ENCODE peak calls at places on chromosomes 4 and X, in seven cellular contexts. One of them, this sample, is unnamed.

GRCh38 chrX:85627363-85627762 is 247.9 kb upstream of the POF1B start:
- DNase-seq in GM12878: no peak
- DNase-seq in K562: peak
- DNase-seq in SK-N-SH: peak
- DNase-seq in HCT116: no peak
- DNase-seq in H1: no peak
- DNase-seq in HepG2: no peak
- DNase-seq in this sample: peak

GRCh38 chrX:10327651-10328050 is 170.9 kb downstream of the CLCN4 start:
- DNase-seq in SK-N-SH: no peak
- DNase-seq in HepG2: peak
- DNase-seq in HCT116: peak
- DNase-seq in H1: peak
- DNase-seq in GM12878: no peak
- DNase-seq in K562: no peak
- DNase-seq in this sample: no peak

GRCh38 chrX:15939737-15940136 is 85.1 kb upstream of the AP1S2 start:
- DNase-seq in H1: no peak
- DNase-seq in HCT116: no peak
- DNase-seq in K562: no peak
- DNase-seq in SK-N-SH: no peak
- DNase-seq in GM12878: no peak
- DNase-seq in HepG2: no peak
- DNase-seq in this sample: no peak

GRCh38 chr4:129322947-129323346 is 227.0 kb downstream of the C4orf33 start:
- DNase-seq in GM12878: no peak
- DNase-seq in HepG2: no peak
- DNase-seq in SK-N-SH: no peak
- DNase-seq in H1: no peak
- DNase-seq in HCT116: no peak
- DNase-seq in K562: no peak
- DNase-seq in this sample: no peak

GRCh38 chrX:71492086-71493065 is 40.5 kb upstream of the OGT start:
- DNase-seq in HepG2: no peak
- DNase-seq in GM12878: no peak
- DNase-seq in SK-N-SH: peak
- DNase-seq in K562: no peak
- DNase-seq in H1: no peak
- DNase-seq in HCT116: no peak
- DNase-seq in this sample: no peak

GRCh38 chrX:101415180-101416130 is 7.4 kb downstream of the HNRNPH2 start:
- DNase-seq in H1: no peak
- DNase-seq in K562: peak
- DNase-seq in HCT116: no peak
- DNase-seq in GM12878: peak
- DNase-seq in HepG2: peak
- DNase-seq in SK-N-SH: peak
- DNase-seq in this sample: peak

GRCh38 chr4:108738307-108738706 is 24.5 kb downstream of the ETNPPL start:
- DNase-seq in H1: no peak
- DNase-seq in HCT116: no peak
- DNase-seq in GM12878: no peak
- DNase-seq in K562: peak
- DNase-seq in SK-N-SH: no peak
- DNase-seq in HepG2: no peak
- DNase-seq in this sample: no peak

GRCh38 chr4:7808752-7809151 is 130.9 kb downstream of the AFAP1 start:
- DNase-seq in H1: no peak
- DNase-seq in SK-N-SH: no peak
- DNase-seq in GM12878: no peak
- DNase-seq in HepG2: no peak
- DNase-seq in HCT116: no peak
- DNase-seq in K562: no peak
- DNase-seq in this sample: no peak

GRCh38 chr4:184763150-184763780 is 29.4 kb upstream of the CENPU start:
- DNase-seq in GM12878: no peak
- DNase-seq in K562: no peak
- DNase-seq in HCT116: no peak
- DNase-seq in SK-N-SH: no peak
- DNase-seq in HepG2: no peak
- DNase-seq in H1: no peak
- DNase-seq in this sample: no peak

GRCh38 chr4:18733956-18734872 is 712.7 kb upstream of the LCORL start:
- DNase-seq in HepG2: no peak
- DNase-seq in SK-N-SH: no peak
- DNase-seq in GM12878: no peak
- DNase-seq in K562: no peak
- DNase-seq in H1: no peak
- DNase-seq in HCT116: no peak
- DNase-seq in this sample: no peak

GRCh38 chr4:7687796-7688195 is 251.9 kb downstream of the AFAP1 start:
- DNase-seq in HepG2: no peak
- DNase-seq in H1: no peak
- DNase-seq in SK-N-SH: no peak
- DNase-seq in K562: no peak
- DNase-seq in GM12878: no peak
- DNase-seq in HCT116: no peak
- DNase-seq in this sample: no peak

GRCh38 chr4:48913346-48913745 is 6.8 kb upstream of the OCIAD2 start:
- DNase-seq in H1: no peak
- DNase-seq in HepG2: no peak
- DNase-seq in SK-N-SH: no peak
- DNase-seq in K562: no peak
- DNase-seq in GM12878: no peak
- DNase-seq in HCT116: no peak
- DNase-seq in this sample: no peak

GRCh38 chr4:176584031-176584430 is 208.7 kb downstream of the VEGFC start:
- DNase-seq in K562: no peak
- DNase-seq in H1: no peak
- DNase-seq in GM12878: no peak
- DNase-seq in SK-N-SH: no peak
- DNase-seq in HepG2: no peak
- DNase-seq in HCT116: no peak
- DNase-seq in this sample: no peak

GRCh38 chr4:185016946-185017797 is 1.1 kb upstream of the HELT start:
- DNase-seq in GM12878: no peak
- DNase-seq in K562: no peak
- DNase-seq in H1: no peak
- DNase-seq in HepG2: no peak
- DNase-seq in SK-N-SH: no peak
- DNase-seq in HCT116: no peak
- DNase-seq in this sample: no peak

GRCh38 chrX:104270212-104270611 is 15.5 kb upstream of the ESX1 start:
- DNase-seq in SK-N-SH: no peak
- DNase-seq in GM12878: no peak
- DNase-seq in HCT116: no peak
- DNase-seq in H1: no peak
- DNase-seq in HepG2: no peak
- DNase-seq in K562: no peak
- DNase-seq in this sample: no peak

GRCh38 chr4:165715211-165715610 is 157.8 kb upstream of the TLL1 start:
- DNase-seq in H1: no peak
- DNase-seq in HCT116: no peak
- DNase-seq in HepG2: no peak
- DNase-seq in K562: no peak
- DNase-seq in SK-N-SH: no peak
- DNase-seq in GM12878: no peak
- DNase-seq in this sample: no peak

GRCh38 chr4:165175879-165176278 is 31.5 kb upstream of the KLHL2 start:
- DNase-seq in SK-N-SH: no peak
- DNase-seq in H1: no peak
- DNase-seq in HCT116: no peak
- DNase-seq in K562: no peak
- DNase-seq in GM12878: no peak
- DNase-seq in HepG2: no peak
- DNase-seq in this sample: no peak

GRCh38 chr4:102608190-102608589 is 107.0 kb downstream of the NFKB1 start:
- DNase-seq in K562: no peak
- DNase-seq in SK-N-SH: no peak
- DNase-seq in HepG2: no peak
- DNase-seq in HCT116: no peak
- DNase-seq in GM12878: no peak
- DNase-seq in H1: no peak
- DNase-seq in this sample: no peak

GRCh38 chrX:46576458-46576857 is 2.9 kb downstream of the CHST7 start:
- DNase-seq in SK-N-SH: no peak
- DNase-seq in H1: no peak
- DNase-seq in GM12878: no peak
- DNase-seq in HCT116: no peak
- DNase-seq in K562: no peak
- DNase-seq in HepG2: no peak
- DNase-seq in this sample: no peak

GRCh38 chr4:95547708-95548471 is 883 bp downstream of the UNC5C start:
- DNase-seq in K562: no peak
- DNase-seq in H1: peak
- DNase-seq in HepG2: no peak
- DNase-seq in HCT116: no peak
- DNase-seq in GM12878: no peak
- DNase-seq in SK-N-SH: no peak
- DNase-seq in this sample: peak

GRCh38 chr4:108377021-108377420 is 208.3 kb upstream of the LEF1 start:
- DNase-seq in HCT116: no peak
- DNase-seq in HepG2: no peak
- DNase-seq in GM12878: no peak
- DNase-seq in K562: no peak
- DNase-seq in SK-N-SH: no peak
- DNase-seq in H1: no peak
- DNase-seq in this sample: no peak

GRCh38 chr4:10099521-10100325 is 16.9 kb downstream of the WDR1 start:
- DNase-seq in HepG2: no peak
- DNase-seq in SK-N-SH: no peak
- DNase-seq in HCT116: no peak
- DNase-seq in GM12878: no peak
- DNase-seq in H1: no peak
- DNase-seq in K562: no peak
- DNase-seq in this sample: no peak

GRCh38 chr4:142547974-142548373 is 298.1 kb downstream of the INPP4B start:
- DNase-seq in H1: no peak
- DNase-seq in HCT116: no peak
- DNase-seq in HepG2: no peak
- DNase-seq in GM12878: no peak
- DNase-seq in SK-N-SH: no peak
- DNase-seq in K562: no peak
- DNase-seq in this sample: no peak
- TF ChIP-seq JUND in H1: no peak
- TF ChIP-seq JUND in HCT116: no peak
- TF ChIP-seq JUND in HepG2: no peak
- TF ChIP-seq JUND in GM12878: no peak
- TF ChIP-seq JUND in SK-N-SH: no peak
- TF ChIP-seq JUND in K562: no peak
- TF ChIP-seq JUND in this sample: no peak

DNA sequence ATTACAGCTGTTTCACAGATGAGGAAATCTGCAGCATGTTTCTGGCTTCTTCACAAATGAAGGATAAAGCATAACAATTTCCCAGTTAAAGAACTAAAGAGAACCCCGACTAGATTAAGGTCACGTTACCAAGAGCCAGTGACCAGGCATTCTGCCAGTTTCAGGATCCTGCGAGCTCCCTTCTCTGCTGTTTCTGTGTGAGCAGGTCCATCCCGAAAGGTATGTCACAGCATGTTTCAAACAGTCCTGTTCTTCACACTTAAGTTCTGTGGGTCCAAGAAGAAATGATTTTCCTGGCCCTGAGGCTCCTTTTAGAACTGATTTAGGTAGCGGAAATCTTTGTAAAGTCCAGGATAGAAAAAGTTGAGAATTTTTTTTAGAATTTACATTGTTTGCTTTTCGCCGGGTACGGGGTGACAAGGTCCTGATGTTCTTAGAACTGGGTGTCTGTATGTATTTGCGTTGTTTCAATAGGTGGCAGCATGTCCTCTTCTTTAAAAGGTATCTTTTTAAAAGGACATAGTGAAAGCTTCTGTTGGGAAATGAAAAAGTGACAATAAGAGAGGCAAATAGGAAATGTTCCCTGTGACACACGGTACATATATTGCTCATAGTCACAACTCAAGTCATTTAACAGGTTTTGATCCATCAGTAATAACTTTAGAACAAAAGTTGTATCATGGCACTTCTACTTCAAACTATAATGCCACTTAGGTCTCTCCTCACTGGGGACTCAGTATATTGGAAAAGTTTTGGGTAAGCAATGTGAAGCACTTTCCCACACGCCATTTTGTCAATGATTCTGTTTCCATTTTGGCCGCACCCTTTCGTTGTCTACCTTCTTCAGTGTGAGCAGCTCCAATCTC is 18.4 kb downstream of the IL21 start:
- DNase-seq in H1: no peak
- DNase-seq in SK-N-SH: peak
- DNase-seq in K562: peak
- DNase-seq in HepG2: peak
- DNase-seq in GM12878: no peak
- DNase-seq in HCT116: peak
- DNase-seq in this sample: no peak
- TF ChIP-seq JUND in H1: no peak
- TF ChIP-seq JUND in SK-N-SH: no peak
- TF ChIP-seq JUND in K562: no peak
- TF ChIP-seq JUND in HepG2: no peak
- TF ChIP-seq JUND in GM12878: no peak
- TF ChIP-seq JUND in HCT116: no peak
- TF ChIP-seq JUND in this sample: no peak

GRCh38 chrX:72621163-72621562 is 48.5 kb upstream of the HDAC8 start:
- DNase-seq in SK-N-SH: no peak
- DNase-seq in HepG2: no peak
- DNase-seq in H1: no peak
- DNase-seq in HCT116: no peak
- DNase-seq in K562: no peak
- DNase-seq in GM12878: no peak
- DNase-seq in this sample: peak
- TF ChIP-seq JUND in SK-N-SH: no peak
- TF ChIP-seq JUND in HepG2: no peak
- TF ChIP-seq JUND in H1: no peak
- TF ChIP-seq JUND in HCT116: no peak
- TF ChIP-seq JUND in K562: no peak
- TF ChIP-seq JUND in GM12878: no peak
- TF ChIP-seq JUND in this sample: no peak

DNA sequence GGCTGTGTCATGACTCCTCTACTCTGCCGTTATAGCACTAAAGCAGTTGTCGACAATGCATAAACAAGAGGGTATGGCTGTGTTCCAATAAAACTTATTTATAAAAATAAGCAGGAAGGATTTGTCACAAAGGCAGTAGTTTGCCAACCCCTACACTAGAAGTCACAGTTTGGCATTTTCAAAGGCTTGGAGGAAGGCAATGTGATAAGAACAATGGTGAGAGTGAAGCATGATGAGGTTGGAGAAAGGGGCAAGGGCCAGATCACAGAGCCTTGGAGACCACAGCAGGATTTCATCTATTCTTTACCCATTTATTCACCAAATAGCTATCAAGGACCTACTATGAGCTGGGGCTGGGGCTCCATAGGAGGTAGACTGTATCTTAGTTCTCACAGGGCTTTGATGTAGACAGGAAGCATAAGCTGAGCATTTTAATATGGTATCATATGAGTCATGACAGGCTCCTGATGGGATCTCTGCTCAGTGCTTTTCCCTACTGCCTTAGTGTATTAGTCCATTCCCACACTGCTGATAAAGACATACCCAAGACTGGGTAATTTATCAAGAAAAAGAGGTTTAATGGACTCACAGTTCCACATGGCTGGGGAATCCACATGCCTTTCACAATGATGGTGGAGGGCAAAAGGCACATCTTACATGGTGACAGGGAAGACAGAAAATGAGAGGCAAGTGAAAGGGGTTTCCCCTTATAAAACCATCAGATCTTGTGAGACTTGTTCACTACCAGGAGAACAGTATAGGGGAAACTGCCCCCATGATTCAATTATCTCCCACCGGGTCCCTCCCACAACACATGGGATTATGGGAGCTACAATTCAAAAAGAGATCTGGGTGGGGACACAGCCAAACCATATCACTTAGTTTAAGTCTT is 58.9 kb downstream of the PPM1K start:
- DNase-seq in GM12878: no peak
- DNase-seq in HCT116: no peak
- DNase-seq in HepG2: no peak
- DNase-seq in SK-N-SH: no peak
- DNase-seq in K562: no peak
- DNase-seq in H1: peak
- DNase-seq in this sample: no peak
- TF ChIP-seq JUND in GM12878: no peak
- TF ChIP-seq JUND in HCT116: no peak
- TF ChIP-seq JUND in HepG2: no peak
- TF ChIP-seq JUND in SK-N-SH: no peak
- TF ChIP-seq JUND in K562: no peak
- TF ChIP-seq JUND in H1: no peak
- TF ChIP-seq JUND in this sample: no peak